ENCODE peak calls at places on chromosomes 13 and 19, in four cellular contexts. R is breast epithelium, A is Peyer's patch, I is transverse colon. L is an unnamed sample.

GRCh38 chr19:7704280-7705060 is 2.5 kb upstream of the FCER2 start:
- DNase-seq in R (no peak), A (no peak), I (no peak), L (no peak)

GRCh38 chr19:38134538-38135149 is 89.4 kb downstream of the DPF1 start:
- DNase-seq in R (no peak), A (peak), I (peak), L (no peak)

GRCh38 chr13:112179421-112179820 is 112.5 kb downstream of the SOX1 start:
- DNase-seq in R (no peak), A (no peak), I (no peak), L (no peak)

GRCh38 chr19:35327642-35328041 is 1.3 kb upstream of the CD22 start:
- DNase-seq in R (no peak), A (no peak), I (no peak), L (no peak)

GRCh38 chr13:36108342-36108741 is 22.8 kb downstream of the DCLK1 start:
- DNase-seq in R (no peak), A (no peak), I (no peak), L (no peak)

GRCh38 chr13:97659602-97660001 is 225.6 kb downstream of the RAP2A start:
- DNase-seq in R (no peak), A (no peak), I (no peak), L (no peak)

GRCh38 chr13:24271611-24272451 is 37.5 kb upstream of the C1QTNF9 start:
- DNase-seq in R (peak), A (peak), I (peak), L (no peak)

GRCh38 chr19:7211191-7211988 is 82.8 kb downstream of the INSR start:
- DNase-seq in R (no peak), A (no peak), I (no peak), L (no peak)

GRCh38 chr19:29745253-29745652 is 30.2 kb upstream of the C19orf12 start:
- DNase-seq in R (no peak), A (no peak), I (no peak), L (no peak)

GRCh38 chr13:60441761-60442160 is 44.7 kb downstream of the TDRD3 start:
- DNase-seq in R (no peak), A (no peak), I (no peak), L (no peak)

GRCh38 chr13:24185591-24186232 is 25.2 kb downstream of the SPATA13 start:
- DNase-seq in R (no peak), A (no peak), I (no peak), L (no peak)

GRCh38 chr19:14433454-14434156 is 499 bp downstream of the PKN1 start:
- DNase-seq in R (no peak), A (peak), I (peak), L (no peak)

GRCh38 chr19:4278926-4279529 is at the start of gene SHD:
- DNase-seq in R (no peak), A (no peak), I (no peak), L (no peak)

GRCh38 chr19:19637186-19637522 is 6.3 kb downstream of the GMIP start:
- DNase-seq in R (no peak), A (no peak), I (no peak), L (no peak)

GRCh38 chr19:42113641-42114348 is 18.5 kb downstream of the POU2F2 start:
- DNase-seq in R (no peak), A (peak), I (no peak), L (peak)

GRCh38 chr13:84821261-84821660 is 939.0 kb upstream of the SLITRK1 start:
- DNase-seq in R (no peak), A (no peak), I (no peak), L (no peak)

GRCh38 chr19:52520013-52520412 is 7.5 kb upstream of the ZNF808 start:
- DNase-seq in R (no peak), A (no peak), I (no peak), L (no peak)

GRCh38 chr19:30227661-30228112 is 144.5 kb upstream of the ZNF536 start:
- DNase-seq in R (no peak), A (no peak), I (peak), L (peak)

GRCh38 chr13:25181597-25181996 is 9.5 kb upstream of the AMER2 start:
- DNase-seq in R (no peak), A (no peak), I (no peak), L (no peak)

GRCh38 chr19:33344210-33344609 is 29.3 kb upstream of the CEBPG start:
- DNase-seq in R (no peak), A (no peak), I (no peak), L (no peak)

DNA sequence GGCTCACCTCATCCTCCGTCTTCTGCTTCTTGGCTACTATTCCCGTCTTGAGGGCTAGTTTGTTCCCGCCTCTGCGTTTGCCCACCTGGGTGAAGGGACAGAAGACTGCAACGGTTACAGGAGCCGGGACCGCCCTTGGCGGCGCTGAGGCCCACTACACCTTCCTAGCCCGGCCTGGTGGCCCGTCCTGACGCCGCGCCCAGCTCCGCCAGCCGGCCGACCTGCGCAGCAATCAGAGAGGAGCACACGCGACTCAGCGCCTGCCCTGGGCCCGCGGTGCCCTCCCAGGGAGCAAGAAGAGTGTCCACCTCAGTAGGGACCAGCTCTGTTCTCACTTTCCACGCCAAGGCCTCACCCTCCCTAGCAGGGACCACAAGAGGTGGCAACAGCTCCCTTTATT is 3.1 kb downstream of the TRIR start:
- DNase-seq in R (no peak), A (no peak), I (no peak), L (no peak)
- TF ChIP-seq POLR2A in R (no peak), A (no peak), I (no peak), L (no peak)

GRCh38 chr13:99302637-99303505 is 4.3 kb downstream of the GPR183 start:
- DNase-seq in R (no peak), A (no peak), I (no peak), L (no peak)
- TF ChIP-seq POLR2A in R (no peak), A (no peak), I (no peak), L (no peak)

DNA sequence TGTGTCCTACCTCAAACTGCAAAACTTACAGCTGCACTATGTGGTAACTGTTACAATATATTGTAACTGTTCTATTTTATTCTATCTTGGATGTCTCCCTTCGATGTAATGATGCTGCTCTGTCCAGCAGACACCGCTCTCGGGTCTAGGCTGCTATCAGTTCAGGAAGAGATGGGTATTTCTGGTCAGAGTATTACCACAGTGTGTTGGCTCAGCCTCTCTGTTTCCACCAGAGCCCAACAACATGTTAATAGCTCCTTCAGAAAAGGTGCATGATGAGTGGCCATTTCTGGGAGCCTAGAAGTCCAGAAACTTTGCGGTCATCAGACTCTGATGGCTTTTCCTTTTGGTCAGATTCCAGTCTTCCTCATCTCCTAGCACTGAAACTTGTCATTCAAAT is 35.9 kb upstream of the IGFL1 start:
- DNase-seq in R (no peak), A (no peak), I (no peak), L (no peak)
- TF ChIP-seq POLR2A in R (no peak), A (no peak), I (no peak), L (no peak)

GRCh38 chr19:58511353-58512208 is at the start of gene SLC27A5:
- DNase-seq in R (no peak), A (no peak), I (peak), L (no peak)
- TF ChIP-seq POLR2A in R (no peak), A (no peak), I (peak), L (no peak)

GRCh38 chr19:54216869-54217268 is 5.9 kb downstream of the LILRB3 start:
- DNase-seq in R (no peak), A (no peak), I (no peak), L (no peak)
- TF ChIP-seq POLR2A in R (no peak), A (no peak), I (no peak), L (no peak)

DNA sequence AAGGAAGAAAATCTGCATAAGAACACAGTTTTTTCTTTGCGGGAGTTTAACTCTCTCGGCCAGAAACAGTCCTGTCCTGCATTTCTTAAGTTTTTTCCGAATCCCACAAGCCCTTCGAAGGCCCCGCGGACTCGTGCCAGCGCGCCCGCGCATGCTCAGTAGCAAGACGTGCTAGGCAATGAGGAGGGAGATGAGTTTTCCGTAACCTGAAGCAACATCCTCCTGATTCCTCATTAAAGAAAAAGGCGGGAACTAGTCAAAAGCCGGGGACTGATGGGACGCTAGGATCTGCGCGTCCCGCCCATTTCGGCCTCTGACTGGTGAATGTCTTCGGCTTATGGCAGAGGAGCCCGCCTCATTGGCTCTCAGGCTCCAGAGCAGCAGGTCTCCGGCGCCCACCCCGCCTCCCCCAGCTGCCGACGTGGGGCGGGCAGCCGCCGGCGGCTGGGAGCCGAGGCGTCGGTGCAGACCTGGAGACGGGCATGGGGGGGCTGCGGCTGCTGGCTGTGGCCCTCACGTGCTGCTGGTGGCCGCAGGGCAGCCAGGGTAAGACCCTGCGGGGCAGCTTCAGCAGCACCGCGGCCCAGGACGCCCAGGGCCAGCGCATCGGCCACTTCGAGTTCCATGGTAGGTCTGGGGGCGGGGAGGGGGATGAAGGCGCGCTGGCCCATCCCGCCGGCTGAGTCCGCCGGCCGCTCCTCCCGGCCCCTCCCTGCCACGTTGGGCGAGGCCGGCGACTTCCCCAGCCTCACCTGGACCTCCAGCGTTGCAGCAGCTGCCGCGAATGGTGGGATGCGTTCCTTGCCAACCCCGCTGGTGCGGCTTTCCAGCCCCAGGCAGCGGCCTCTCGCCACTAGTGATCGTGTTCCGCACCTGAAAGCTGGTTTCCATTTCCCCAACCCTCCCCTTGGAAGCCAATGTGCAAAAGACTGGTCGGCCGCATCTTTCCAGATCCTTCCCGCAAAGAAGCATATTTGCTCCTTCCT is at the start of gene GPR180:
- DNase-seq in R (peak), A (peak), I (peak), L (peak)
- TF ChIP-seq POLR2A in R (peak), A (peak), I (peak), L (peak)